ENCODE peak calls at places on chromosomes 13 and 19, in five cellular contexts. One of them, this sample, is unnamed.

GRCh38 chr13:94583926-94584325 is 12.0 kb downstream of the TGDS start:
- DNase-seq in AG09309: no peak
- DNase-seq in endodermal cell: no peak
- DNase-seq in tibial artery: no peak
- DNase-seq in neural progenitor cell: no peak
- DNase-seq in this sample: no peak

GRCh38 chr13:71874490-71874889 is 7.5 kb upstream of the DACH1 start:
- DNase-seq in AG09309: no peak
- DNase-seq in endodermal cell: no peak
- DNase-seq in tibial artery: no peak
- DNase-seq in neural progenitor cell: no peak
- DNase-seq in this sample: no peak

GRCh38 chr19:3098141-3098514 is 4.0 kb downstream of the GNA11 start:
- DNase-seq in AG09309: no peak
- DNase-seq in endodermal cell: no peak
- DNase-seq in tibial artery: no peak
- DNase-seq in neural progenitor cell: no peak
- DNase-seq in this sample: no peak

GRCh38 chr19:51259348-51260245 is 8.7 kb downstream of the SIGLECL1 start:
- DNase-seq in AG09309: no peak
- DNase-seq in endodermal cell: peak
- DNase-seq in tibial artery: peak
- DNase-seq in neural progenitor cell: peak
- DNase-seq in this sample: no peak

GRCh38 chr13:113650275-113650674 is 7.7 kb downstream of the ATP4B start:
- DNase-seq in AG09309: no peak
- DNase-seq in endodermal cell: peak
- DNase-seq in tibial artery: no peak
- DNase-seq in neural progenitor cell: no peak
- DNase-seq in this sample: no peak

GRCh38 chr13:102597029-102598015 is 536 bp downstream of the TPP2 start:
- DNase-seq in AG09309: no peak
- DNase-seq in endodermal cell: peak
- DNase-seq in tibial artery: peak
- DNase-seq in neural progenitor cell: peak
- DNase-seq in this sample: peak

GRCh38 chr13:39052944-39053343 is 14.7 kb downstream of the NHLRC3 start:
- DNase-seq in AG09309: no peak
- DNase-seq in endodermal cell: no peak
- DNase-seq in tibial artery: no peak
- DNase-seq in neural progenitor cell: no peak
- DNase-seq in this sample: no peak

GRCh38 chr19:53982611-53983010 is 8.8 kb upstream of the CACNG6 start:
- DNase-seq in AG09309: no peak
- DNase-seq in endodermal cell: peak
- DNase-seq in tibial artery: peak
- DNase-seq in neural progenitor cell: peak
- DNase-seq in this sample: no peak

GRCh38 chr13:27622102-27622820 is 569 bp downstream of the POLR1D start:
- DNase-seq in AG09309: no peak
- DNase-seq in endodermal cell: no peak
- DNase-seq in tibial artery: no peak
- DNase-seq in neural progenitor cell: no peak
- DNase-seq in this sample: no peak

GRCh38 chr13:109767023-109767422 is 19.4 kb downstream of the IRS2 start:
- DNase-seq in AG09309: no peak
- DNase-seq in endodermal cell: no peak
- DNase-seq in tibial artery: no peak
- DNase-seq in neural progenitor cell: no peak
- DNase-seq in this sample: no peak

GRCh38 chr13:42041017-42041683 is 7.3 kb upstream of the DGKH start:
- DNase-seq in AG09309: no peak
- DNase-seq in endodermal cell: peak
- DNase-seq in tibial artery: peak
- DNase-seq in neural progenitor cell: peak
- DNase-seq in this sample: no peak

GRCh38 chr19:17314007-17314589 is 4.7 kb downstream of the DDA1 start:
- DNase-seq in AG09309: no peak
- DNase-seq in endodermal cell: no peak
- DNase-seq in tibial artery: no peak
- DNase-seq in neural progenitor cell: no peak
- DNase-seq in this sample: no peak

GRCh38 chr19:6828306-6828697 is 55.8 kb downstream of the VAV1 start:
- DNase-seq in AG09309: no peak
- DNase-seq in endodermal cell: peak
- DNase-seq in tibial artery: no peak
- DNase-seq in neural progenitor cell: no peak
- DNase-seq in this sample: no peak

GRCh38 chr19:51473009-51473707 is 5.2 kb upstream of the CEACAM18 start:
- DNase-seq in AG09309: peak
- DNase-seq in endodermal cell: peak
- DNase-seq in tibial artery: peak
- DNase-seq in neural progenitor cell: peak
- DNase-seq in this sample: peak

GRCh38 chr13:43110036-43110435 is 86.7 kb downstream of the DNAJC15 start:
- DNase-seq in AG09309: no peak
- DNase-seq in endodermal cell: no peak
- DNase-seq in tibial artery: no peak
- DNase-seq in neural progenitor cell: no peak
- DNase-seq in this sample: no peak

GRCh38 chr19:58346961-58347929 is 6.0 kb downstream of the A1BG start:
- DNase-seq in AG09309: no peak
- DNase-seq in endodermal cell: peak
- DNase-seq in tibial artery: peak
- DNase-seq in neural progenitor cell: peak
- DNase-seq in this sample: peak

GRCh38 chr19:51091895-51092873 is 9.5 kb upstream of the KLK14 start:
- DNase-seq in AG09309: no peak
- DNase-seq in endodermal cell: no peak
- DNase-seq in tibial artery: no peak
- DNase-seq in neural progenitor cell: no peak
- DNase-seq in this sample: no peak

GRCh38 chr13:51682691-51683090 is 98.4 kb downstream of the WDFY2 start:
- DNase-seq in AG09309: no peak
- DNase-seq in endodermal cell: no peak
- DNase-seq in tibial artery: no peak
- DNase-seq in neural progenitor cell: no peak
- DNase-seq in this sample: no peak

GRCh38 chr19:39641773-39642172 is 13.9 kb upstream of the LGALS16 start:
- DNase-seq in AG09309: no peak
- DNase-seq in endodermal cell: no peak
- DNase-seq in tibial artery: no peak
- DNase-seq in neural progenitor cell: no peak
- DNase-seq in this sample: no peak

GRCh38 chr13:50340566-50341287 is 325.5 kb downstream of the KCNRG start:
- DNase-seq in AG09309: no peak
- DNase-seq in endodermal cell: no peak
- DNase-seq in tibial artery: no peak
- DNase-seq in neural progenitor cell: peak
- DNase-seq in this sample: no peak

GRCh38 chr13:20873348-20873747 is 29.2 kb downstream of the XPO4 start:
- DNase-seq in AG09309: peak
- DNase-seq in endodermal cell: no peak
- DNase-seq in tibial artery: no peak
- DNase-seq in neural progenitor cell: peak
- DNase-seq in this sample: peak

GRCh38 chr19:8831832-8832131 is 322 bp downstream of the ZNF558 start:
- DNase-seq in AG09309: no peak
- DNase-seq in endodermal cell: no peak
- DNase-seq in tibial artery: no peak
- DNase-seq in neural progenitor cell: no peak
- DNase-seq in this sample: no peak

GRCh38 chr13:110616103-110617101 is 1.1 kb downstream of the NAXD start:
- DNase-seq in AG09309: no peak
- DNase-seq in endodermal cell: peak
- DNase-seq in tibial artery: peak
- DNase-seq in neural progenitor cell: peak
- DNase-seq in this sample: no peak

GRCh38 chr19:13026478-13026999 is 31.3 kb downstream of the NFIX start:
- DNase-seq in AG09309: no peak
- DNase-seq in endodermal cell: no peak
- DNase-seq in tibial artery: no peak
- DNase-seq in neural progenitor cell: no peak
- DNase-seq in this sample: no peak

GRCh38 chr19:49441210-49441959 is at the start of gene SLC17A7:
- DNase-seq in AG09309: no peak
- DNase-seq in endodermal cell: peak
- DNase-seq in tibial artery: peak
- DNase-seq in neural progenitor cell: peak
- DNase-seq in this sample: no peak

GRCh38 chr19:13234518-13234917 is 84.3 kb downstream of the IER2 start:
- DNase-seq in AG09309: no peak
- DNase-seq in endodermal cell: peak
- DNase-seq in tibial artery: peak
- DNase-seq in neural progenitor cell: peak
- DNase-seq in this sample: no peak

GRCh38 chr19:43290568-43291359 is 21.4 kb upstream of the PSG9 start:
- DNase-seq in AG09309: no peak
- DNase-seq in endodermal cell: no peak
- DNase-seq in tibial artery: no peak
- DNase-seq in neural progenitor cell: no peak
- DNase-seq in this sample: no peak

GRCh38 chr13:35714096-35714495 is 237.6 kb upstream of the MAB21L1 start:
- DNase-seq in AG09309: no peak
- DNase-seq in endodermal cell: no peak
- DNase-seq in tibial artery: no peak
- DNase-seq in neural progenitor cell: peak
- DNase-seq in this sample: no peak

DNA sequence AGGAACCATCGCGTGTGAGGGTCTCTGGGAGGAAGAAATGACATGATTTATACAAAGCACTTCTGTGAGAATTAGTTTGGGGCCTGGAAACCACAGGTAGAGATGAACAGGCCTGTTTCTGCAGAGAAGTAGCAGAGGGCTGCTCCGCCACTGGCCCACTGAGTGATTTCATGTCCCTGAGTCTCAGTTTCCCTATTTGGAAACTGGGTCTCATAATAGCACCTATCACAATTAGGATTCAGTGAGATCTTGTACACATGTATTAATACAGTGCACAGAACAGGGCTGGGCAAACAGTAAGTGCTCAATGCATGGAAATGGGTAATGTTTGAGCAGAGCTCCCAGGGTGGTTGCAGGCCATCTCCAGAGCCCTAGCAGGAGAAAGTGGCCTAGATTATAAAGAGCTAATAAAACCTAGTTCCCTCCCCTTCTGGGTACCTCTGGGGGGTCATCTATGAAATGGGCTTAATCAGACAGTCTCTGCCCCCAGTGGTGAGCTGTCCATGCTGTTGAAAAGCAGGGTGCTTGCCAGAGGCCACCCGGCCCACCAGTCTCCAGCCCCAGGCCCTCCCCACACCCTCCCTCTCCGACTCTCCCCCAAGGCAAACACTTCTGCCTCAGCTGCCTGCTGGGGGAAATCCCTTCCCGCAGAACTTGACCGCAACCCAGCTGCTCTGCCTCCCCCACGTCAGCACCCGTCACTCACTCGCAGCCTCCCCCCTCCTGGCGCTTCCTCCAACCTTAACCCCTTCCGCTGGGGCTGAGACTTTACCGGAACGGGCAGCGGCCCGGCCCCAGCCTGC is 4.5 kb downstream of the BCL3 start:
- DNase-seq in AG09309: peak
- DNase-seq in endodermal cell: peak
- DNase-seq in tibial artery: peak
- DNase-seq in neural progenitor cell: peak
- DNase-seq in this sample: peak
- H3K4me3 ChIP-seq in AG09309: peak
- H3K4me3 ChIP-seq in endodermal cell: peak
- H3K4me3 ChIP-seq in tibial artery: peak
- H3K4me3 ChIP-seq in neural progenitor cell: peak
- H3K4me3 ChIP-seq in this sample: peak

GRCh38 chr19:4660181-4660791 is 9.9 kb downstream of the MYDGF start:
- DNase-seq in AG09309: no peak
- DNase-seq in endodermal cell: peak
- DNase-seq in tibial artery: no peak
- DNase-seq in neural progenitor cell: peak
- DNase-seq in this sample: no peak
- TF ChIP-seq CTCF in AG09309: peak
- TF ChIP-seq CTCF in endodermal cell: peak
- TF ChIP-seq CTCF in tibial artery: no peak
- TF ChIP-seq CTCF in neural progenitor cell: peak
- TF ChIP-seq CTCF in this sample: no peak

GRCh38 chr13:23696610-23697009 is 126.4 kb downstream of the TNFRSF19 start:
- DNase-seq in AG09309: no peak
- DNase-seq in endodermal cell: peak
- DNase-seq in tibial artery: no peak
- DNase-seq in neural progenitor cell: peak
- DNase-seq in this sample: no peak

GRCh38 chr13:23692816-23693215 is 122.6 kb downstream of the TNFRSF19 start:
- DNase-seq in AG09309: no peak
- DNase-seq in endodermal cell: no peak
- DNase-seq in tibial artery: no peak
- DNase-seq in neural progenitor cell: no peak
- DNase-seq in this sample: no peak

GRCh38 chr13:23697772-23698313 is 127.6 kb downstream of the TNFRSF19 start:
- DNase-seq in AG09309: no peak
- DNase-seq in endodermal cell: no peak
- DNase-seq in tibial artery: no peak
- DNase-seq in neural progenitor cell: no peak
- DNase-seq in this sample: no peak

GRCh38 chr13:23695196-23695595 is 125.0 kb downstream of the TNFRSF19 start:
- DNase-seq in AG09309: no peak
- DNase-seq in endodermal cell: no peak
- DNase-seq in tibial artery: no peak
- DNase-seq in neural progenitor cell: no peak
- DNase-seq in this sample: no peak

DNA sequence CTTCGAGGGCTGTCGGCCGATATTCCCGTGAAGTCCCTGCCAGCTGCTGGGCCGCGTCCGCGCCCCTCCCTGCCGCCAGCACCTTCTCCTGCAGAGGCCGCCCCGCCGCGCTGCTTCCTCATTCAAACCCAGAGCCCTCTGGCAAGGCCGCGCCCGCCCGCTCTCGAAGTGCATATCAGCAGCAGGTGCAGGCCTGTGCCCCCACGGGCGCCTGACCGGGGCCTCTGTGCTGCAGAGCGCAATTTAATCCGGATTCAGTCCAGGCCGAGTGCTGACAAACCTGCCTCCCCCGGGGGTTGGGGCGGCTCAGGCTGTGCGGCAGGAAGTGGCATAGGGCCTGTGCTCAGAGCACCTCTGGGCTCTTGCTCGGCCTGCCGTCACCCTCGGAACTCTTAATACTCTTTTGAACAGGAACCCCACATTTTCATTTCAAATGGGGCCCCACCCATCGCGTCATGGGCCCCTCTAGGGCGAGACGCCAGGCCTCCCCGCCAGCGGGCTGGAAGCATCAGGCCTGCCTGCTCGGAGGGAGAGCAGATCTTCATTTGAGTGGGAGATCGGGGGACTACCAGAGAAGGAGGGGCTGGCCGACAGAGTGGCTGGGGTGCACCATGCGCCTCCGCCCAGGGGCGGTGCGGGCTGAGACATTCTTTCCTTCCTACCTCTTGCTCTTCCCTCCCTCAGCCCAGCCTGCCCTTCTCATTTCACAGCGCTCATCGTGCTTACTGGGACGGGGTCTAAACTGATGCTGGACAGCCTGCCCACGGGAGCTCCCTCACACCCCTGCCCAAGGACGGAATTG is 125.7 kb downstream of the TNFRSF19 start:
- DNase-seq in AG09309: no peak
- DNase-seq in endodermal cell: peak
- DNase-seq in tibial artery: no peak
- DNase-seq in neural progenitor cell: no peak
- DNase-seq in this sample: no peak
- H3K4me3 ChIP-seq in AG09309: no peak
- H3K4me3 ChIP-seq in endodermal cell: no peak
- H3K4me3 ChIP-seq in tibial artery: no peak
- H3K4me3 ChIP-seq in neural progenitor cell: no peak
- H3K4me3 ChIP-seq in this sample: no peak

GRCh38 chr19:1618157-1619093 is 13.2 kb upstream of the UQCR11 start:
- DNase-seq in AG09309: no peak
- DNase-seq in endodermal cell: peak
- DNase-seq in tibial artery: no peak
- DNase-seq in neural progenitor cell: peak
- DNase-seq in this sample: no peak
- TF ChIP-seq CTCF in AG09309: peak
- TF ChIP-seq CTCF in endodermal cell: peak
- TF ChIP-seq CTCF in tibial artery: peak
- TF ChIP-seq CTCF in neural progenitor cell: peak
- TF ChIP-seq CTCF in this sample: peak